ENCODE peak calls at places on chromosomes 7 and 10, in nine cellular contexts. Y is lung, L is sigmoid colon, E is PC-9, K is tibial nerve, M is aorta, I is MM.1S, J is GM23248, H is ovary. Q is an unnamed sample.

GRCh38 chr10:118908487-118909280 is 120.8 kb upstream of the NANOS1 start:
- DNase-seq in H (no peak), Y (no peak), I (no peak), L (no peak), K (no peak), M (no peak), J (peak), E (no peak), Q (no peak)

GRCh38 chr7:74372511-74373111 is 81.1 kb upstream of the GTF2IRD1 start:
- DNase-seq in E (no peak), K (no peak), J (no peak), M (peak), L (peak), H (peak), Y (no peak), I (no peak), Q (no peak)

GRCh38 chr7:93558705-93559614 is 15.6 kb downstream of the CALCR start:
- DNase-seq in M (no peak), J (peak), Y (peak), I (no peak), H (no peak), L (no peak), K (no peak), E (peak), Q (no peak)

GRCh38 chr7:22184549-22185199 is 172.3 kb downstream of the RAPGEF5 start:
- DNase-seq in J (no peak), M (no peak), E (no peak), Y (no peak), K (no peak), H (no peak), I (no peak), L (no peak), Q (no peak)

GRCh38 chr7:158076656-158077055 is 511.0 kb downstream of the PTPRN2 start:
- DNase-seq in M (no peak), L (no peak), E (no peak), Y (no peak), I (no peak), K (no peak), H (no peak), J (no peak), Q (no peak)

GRCh38 chr10:32120147-32120546 is 63.9 kb upstream of the KIF5B start:
- DNase-seq in K (no peak), J (no peak), I (no peak), Y (no peak), M (no peak), L (no peak), E (no peak), H (no peak), Q (no peak)

GRCh38 chr7:54811016-54811924 is 52.3 kb upstream of the SEC61G start:
- DNase-seq in K (no peak), I (no peak), E (no peak), Y (no peak), M (no peak), J (peak), L (no peak), H (no peak), Q (no peak)

GRCh38 chr7:30896041-30896440 is 15.6 kb upstream of the AQP1 start:
- DNase-seq in I (no peak), K (no peak), M (no peak), H (no peak), L (no peak), E (no peak), Y (peak), J (no peak), Q (no peak)

GRCh38 chr10:95513008-95513589 is 48.1 kb downstream of the SORBS1 start:
- DNase-seq in Y (no peak), L (no peak), H (no peak), E (no peak), J (no peak), M (no peak), I (no peak), K (peak), Q (peak)

GRCh38 chr7:82330706-82331220 is 112.8 kb downstream of the CACNA2D1 start:
- DNase-seq in L (no peak), H (no peak), I (no peak), Y (no peak), K (no peak), J (no peak), M (no peak), E (no peak), Q (no peak)

GRCh38 chr7:103810112-103810744 is 179.2 kb downstream of the RELN start:
- DNase-seq in I (no peak), J (no peak), L (no peak), K (no peak), Y (no peak), M (no peak), H (no peak), E (no peak), Q (no peak)

GRCh38 chr7:132752431-132752830 is 176.2 kb upstream of the PLXNA4 start:
- DNase-seq in H (no peak), Y (no peak), L (no peak), J (peak), E (no peak), I (no peak), K (no peak), M (no peak), Q (no peak)

GRCh38 chr10:116910924-116911323 is 61.6 kb downstream of the ENO4 start:
- DNase-seq in J (no peak), I (no peak), H (no peak), L (no peak), K (no peak), Y (no peak), M (no peak), E (no peak), Q (no peak)

GRCh38 chr10:110803239-110803593 is 68.5 kb upstream of the PDCD4 start:
- DNase-seq in Y (no peak), E (no peak), J (no peak), K (no peak), L (no peak), H (no peak), I (no peak), M (no peak), Q (no peak)

GRCh38 chr10:77220150-77220549 is 417.5 kb downstream of the KCNMA1 start:
- DNase-seq in Y (no peak), M (no peak), H (no peak), I (no peak), E (no peak), J (no peak), L (no peak), K (no peak), Q (no peak)

GRCh38 chr10:131841131-131841661 is 59.6 kb upstream of the PPP2R2D start:
- DNase-seq in J (no peak), Y (no peak), M (peak), I (no peak), L (peak), E (no peak), H (peak), K (no peak), Q (no peak)

GRCh38 chr7:104883718-104884452 is 130.1 kb upstream of the KMT2E start:
- DNase-seq in H (peak), J (peak), L (peak), M (peak), E (peak), K (peak), Y (peak), I (peak), Q (peak)

GRCh38 chr10:48659790-48660189 is 24.9 kb upstream of the WDFY4 start:
- DNase-seq in J (peak), H (no peak), E (no peak), M (no peak), K (no peak), I (no peak), L (no peak), Y (no peak), Q (no peak)

GRCh38 chr10:123146013-123146891 is 1.7 kb upstream of the HMX2 start:
- DNase-seq in I (no peak), H (no peak), M (no peak), L (no peak), J (peak), K (no peak), Y (no peak), E (no peak), Q (no peak)

GRCh38 chr10:1632141-1632540 is 105.2 kb downstream of the ADARB2 start:
- DNase-seq in Y (no peak), M (no peak), L (no peak), K (no peak), I (no peak), H (no peak), E (no peak), J (no peak), Q (no peak)

GRCh38 chr10:14173391-14173705 is 157.4 kb downstream of the FRMD4A start:
- DNase-seq in H (no peak), M (no peak), E (no peak), L (no peak), K (no peak), I (no peak), J (peak), Y (no peak), Q (no peak)

GRCh38 chr10:99532687-99533495 is at the start of gene NKX2-3:
- DNase-seq in J (peak), M (peak), Y (peak), I (peak), H (no peak), L (peak), K (no peak), E (no peak), Q (no peak)

GRCh38 chr10:35635576-35635975 is 6.5 kb downstream of the FZD8 start:
- DNase-seq in M (no peak), I (peak), K (no peak), Y (peak), J (peak), E (peak), H (no peak), L (no peak), Q (no peak)

GRCh38 chr7:90595801-90596683 is at the start of gene CDK14:
- DNase-seq in H (peak), E (peak), I (peak), J (peak), M (peak), L (peak), Y (peak), K (peak), Q (peak)

GRCh38 chr7:70355591-70356323 is 757.5 kb downstream of the AUTS2 start:
- DNase-seq in J (no peak), I (no peak), E (no peak), H (no peak), Y (no peak), K (no peak), L (no peak), M (no peak), Q (no peak)

GRCh38 chr7:226281-226882 is 34.0 kb downstream of the FAM20C start:
- DNase-seq in L (no peak), E (peak), J (peak), M (no peak), Y (no peak), K (no peak), H (no peak), I (no peak), Q (no peak)

GRCh38 chr10:20598590-20598989 is 298.5 kb downstream of the NEBL start:
- DNase-seq in I (no peak), E (peak), H (peak), K (peak), L (peak), J (peak), Y (peak), M (peak), Q (no peak)

GRCh38 chr10:83871486-83872081 is 267.7 kb upstream of the GHITM start:
- DNase-seq in H (peak), M (peak), I (peak), Y (peak), K (peak), L (peak), J (peak), E (peak), Q (peak)

GRCh38 chr10:130686680-130687300 is 550.6 kb downstream of the GLRX3 start:
- DNase-seq in L (no peak), J (peak), M (no peak), Y (no peak), H (no peak), I (no peak), K (no peak), E (no peak), Q (no peak)

GRCh38 chr7:16609842-16610450 is 35.6 kb downstream of the ANKMY2 start:
- DNase-seq in M (no peak), J (no peak), H (no peak), E (no peak), Y (no peak), I (no peak), L (no peak), K (no peak), Q (no peak)

GRCh38 chr7:41696323-41696916 is 6.5 kb downstream of the INHBA start:
- DNase-seq in L (peak), Y (peak), K (peak), M (peak), H (peak), I (peak), J (peak), E (peak), Q (no peak)

GRCh38 chr10:118725784-118726507 is 28.8 kb downstream of the CACUL1 start:
- DNase-seq in M (no peak), E (no peak), J (peak), K (no peak), Y (no peak), L (no peak), I (no peak), H (no peak), Q (no peak)

DNA sequence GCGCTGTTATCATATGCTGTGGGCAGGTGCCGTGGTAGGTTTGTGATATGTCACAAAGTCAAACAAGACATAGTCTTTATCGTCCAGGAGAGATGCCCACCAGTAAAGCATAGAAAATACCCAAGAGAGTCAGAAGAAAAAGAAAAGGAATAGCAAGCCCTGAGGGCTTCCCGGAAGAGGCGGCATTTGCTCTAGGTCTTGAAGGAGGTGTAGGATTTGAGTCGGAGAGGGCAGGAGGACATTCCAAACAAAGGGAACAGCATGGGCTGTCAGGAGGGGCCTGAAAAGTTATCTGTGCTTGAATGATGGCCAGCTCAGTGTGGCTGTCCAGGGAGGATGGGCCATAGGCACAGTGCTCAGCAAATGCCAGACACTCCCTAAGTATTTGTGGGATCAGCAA is 42.2 kb downstream of the COL13A1 start:
- DNase-seq in H (no peak), Y (no peak), K (no peak), I (no peak), L (no peak), M (no peak), E (no peak), J (no peak), Q (no peak)
- H3K27ac ChIP-seq in H (no peak), Y (no peak), K (no peak), I (no peak), L (no peak), M (no peak), E (no peak), J (no peak), Q (no peak)

GRCh38 chr7:156465186-156465585 is 175.4 kb upstream of the RNF32 start:
- DNase-seq in E (no peak), L (no peak), J (no peak), M (no peak), Y (no peak), H (no peak), I (no peak), K (no peak), Q (no peak)
- H3K27ac ChIP-seq in E (no peak), L (no peak), J (no peak), M (no peak), Y (no peak), H (no peak), I (no peak), K (no peak), Q (no peak)

DNA sequence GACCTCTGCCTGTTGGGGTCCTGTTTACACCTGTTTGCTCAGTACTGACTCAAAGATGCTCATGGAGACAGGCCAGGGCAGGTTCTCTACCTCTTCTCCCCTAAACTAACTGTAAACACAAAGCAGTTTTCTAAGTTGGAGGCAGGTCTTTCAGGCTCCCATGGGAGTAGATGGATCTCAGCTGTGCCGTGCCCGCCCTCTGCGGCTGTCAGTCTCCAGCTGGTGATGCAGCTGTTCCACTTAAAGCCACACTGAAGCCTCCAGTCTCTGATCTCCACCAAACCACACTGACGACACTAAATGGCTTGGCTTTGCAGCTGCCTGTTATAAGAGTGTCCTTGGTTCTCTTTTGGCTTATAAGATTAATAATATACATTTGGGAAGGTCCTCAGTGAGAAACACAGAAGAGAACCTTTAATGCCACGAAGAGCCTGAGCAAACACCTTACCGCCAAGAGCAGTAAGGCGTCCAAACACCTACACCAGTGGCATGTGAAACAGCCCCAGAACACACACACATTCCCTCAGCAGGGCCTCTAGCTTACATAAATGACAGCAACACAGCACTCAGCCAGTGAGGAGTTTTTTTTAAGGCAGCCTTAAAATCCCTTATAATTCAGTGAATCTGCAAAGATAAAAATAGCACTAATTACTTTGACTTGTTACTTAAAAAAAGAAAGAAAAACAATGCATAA is 60.4 kb upstream of the KCNIP2 start:
- DNase-seq in K (no peak), I (no peak), H (no peak), J (no peak), E (no peak), L (no peak), Y (no peak), M (no peak), Q (no peak)
- H3K27ac ChIP-seq in K (no peak), I (no peak), H (no peak), J (no peak), E (no peak), L (no peak), Y (no peak), M (no peak), Q (no peak)

GRCh38 chr10:122072491-122072890 is 83.5 kb downstream of the TACC2 start:
- DNase-seq in K (no peak), H (no peak), J (no peak), M (no peak), Y (no peak), E (no peak), L (no peak), I (no peak), Q (no peak)
- H3K27ac ChIP-seq in K (no peak), H (no peak), J (no peak), M (no peak), Y (no peak), E (no peak), L (no peak), I (no peak), Q (no peak)

GRCh38 chr10:72272689-72273409 is 875 bp upstream of the DDIT4 start:
- DNase-seq in Y (peak), J (peak), K (peak), H (peak), E (peak), M (peak), I (peak), L (peak), Q (peak)

GRCh38 chr10:72274213-72274729 is 547 bp downstream of the DDIT4 start:
- DNase-seq in Y (no peak), E (no peak), L (no peak), K (no peak), H (no peak), M (no peak), I (no peak), J (no peak), Q (no peak)

GRCh38 chr10:72267819-72268404 is 5.8 kb upstream of the DDIT4 start:
- DNase-seq in K (no peak), L (no peak), E (no peak), Y (no peak), I (no peak), M (no peak), H (no peak), J (no peak), Q (no peak)

GRCh38 chr10:72273410-72274212 is at the start of gene DDIT4:
- DNase-seq in K (peak), I (peak), M (peak), J (peak), Y (peak), E (peak), H (peak), L (peak), Q (peak)

GRCh38 chr10:72270607-72271281 is 3.0 kb upstream of the DDIT4 start:
- DNase-seq in J (no peak), H (no peak), I (no peak), M (no peak), E (no peak), K (no peak), L (no peak), Y (no peak), Q (no peak)
- H3K27ac ChIP-seq in J (no peak), H (no peak), I (no peak), M (no peak), E (peak), K (peak), L (no peak), Y (no peak), Q (no peak)

GRCh38 chr10:44949915-44950314 is 9.7 kb upstream of the RASSF4 start:
- DNase-seq in E (no peak), J (no peak), H (no peak), M (no peak), K (peak), Y (no peak), I (no peak), L (peak), Q (no peak)
- H3K27ac ChIP-seq in E (no peak), J (no peak), H (no peak), M (no peak), K (peak), Y (no peak), I (no peak), L (no peak), Q (no peak)

DNA sequence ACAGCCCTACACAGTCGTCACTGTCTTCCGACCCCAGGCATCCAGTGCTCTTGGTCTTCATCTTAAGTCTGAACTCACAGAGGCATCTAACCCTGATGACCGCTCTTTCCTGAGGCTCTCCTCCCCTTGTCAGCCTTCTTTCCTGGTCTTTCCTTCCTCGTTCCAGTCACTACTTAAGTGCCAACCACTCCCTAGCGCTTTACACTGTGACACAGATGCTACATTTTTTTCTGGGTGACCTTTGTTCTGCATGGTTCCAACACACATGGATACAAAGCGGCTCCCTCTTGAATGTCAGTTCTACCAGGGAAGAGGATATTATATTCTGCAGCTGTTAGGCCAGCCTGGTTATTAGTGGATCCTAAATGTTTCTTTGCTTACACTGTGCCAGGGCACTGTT is 12.7 kb downstream of the YWHAG start:
- DNase-seq in I (no peak), Y (peak), J (no peak), M (no peak), E (peak), K (no peak), H (no peak), L (peak), Q (no peak)
- H3K27ac ChIP-seq in I (no peak), Y (peak), J (no peak), M (peak), E (no peak), K (no peak), H (no peak), L (no peak), Q (peak)

GRCh38 chr10:4190876-4191275 is 405.9 kb upstream of the KLF6 start:
- DNase-seq in K (no peak), E (no peak), Y (no peak), L (no peak), I (no peak), M (no peak), H (no peak), J (no peak), Q (no peak)

GRCh38 chr10:4188406-4188805 is 403.4 kb upstream of the KLF6 start:
- DNase-seq in E (no peak), I (no peak), Y (no peak), K (no peak), M (no peak), J (no peak), H (no peak), L (no peak), Q (no peak)

GRCh38 chr10:4191894-4192293 is 406.9 kb upstream of the KLF6 start:
- DNase-seq in I (no peak), H (no peak), M (no peak), L (no peak), K (no peak), Y (no peak), J (no peak), E (no peak), Q (no peak)

GRCh38 chr10:4194231-4194630 is 409.2 kb upstream of the KLF6 start:
- DNase-seq in I (no peak), L (no peak), J (peak), E (no peak), M (no peak), H (no peak), Y (no peak), K (no peak), Q (no peak)

DNA sequence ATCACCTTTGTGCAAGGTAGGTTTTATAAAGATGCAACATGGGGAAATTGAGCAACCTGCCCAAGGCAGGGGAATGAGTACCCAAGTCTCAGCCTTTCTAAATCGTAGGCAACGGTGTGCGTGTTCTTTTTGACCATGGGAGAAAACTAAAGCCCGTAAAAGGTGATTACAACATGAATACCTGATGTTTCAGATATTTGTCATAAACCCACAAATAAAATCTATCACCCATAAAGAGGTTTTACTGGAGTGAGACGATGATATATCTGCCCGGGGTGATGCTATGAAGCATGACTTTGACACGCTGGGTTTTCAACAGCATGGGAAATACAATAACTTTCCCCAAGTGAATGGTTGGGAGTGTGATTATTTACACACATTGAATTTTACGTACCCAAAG is 406.3 kb upstream of the KLF6 start:
- DNase-seq in J (no peak), M (no peak), L (no peak), I (no peak), Y (no peak), E (no peak), K (no peak), H (no peak), Q (no peak)
- H3K27ac ChIP-seq in J (no peak), M (no peak), L (no peak), I (no peak), Y (no peak), E (no peak), K (no peak), H (no peak), Q (no peak)

GRCh38 chr10:30804478-30805055 is 175.0 kb upstream of the LYZL2 start:
- DNase-seq in E (no peak), L (peak), Y (no peak), I (no peak), M (no peak), K (peak), H (peak), J (peak), Q (no peak)
- H3K27ac ChIP-seq in E (no peak), L (peak), Y (peak), I (no peak), M (no peak), K (peak), H (no peak), J (peak), Q (peak)